ENCODE peak calls at places on chromosomes 7 and 10, in five cellular contexts. T is IMR-90, L is A549, D is astrocyte, F is psoas muscle. V is an unnamed sample.

GRCh38 chr7:66297579-66297978 is 92.4 kb downstream of the TPST1 start:
- DNase-seq in F (no peak), L (no peak), D (no peak), T (no peak), V (no peak)

GRCh38 chr10:68106656-68107055 is 2.6 kb upstream of the MYPN start:
- DNase-seq in T (peak; percentile 95), D (peak; percentile 98), L (no peak), F (no peak), V (no peak)

GRCh38 chr10:10007972-10008371 is 1009.7 kb upstream of the CELF2 start:
- DNase-seq in D (no peak), L (no peak), T (no peak), F (no peak), V (no peak)

GRCh38 chr10:86334515-86335085 is 32.0 kb downstream of the GRID1 start:
- DNase-seq in F (no peak), T (no peak), L (no peak), D (no peak), V (no peak)

GRCh38 chr7:95798401-95798930 is 26.1 kb downstream of the DYNC1I1 start:
- DNase-seq in F (no peak), T (no peak), L (no peak), D (no peak), V (no peak)

GRCh38 chr7:129222064-129222463 is 2.8 kb upstream of the AHCYL2 start:
- DNase-seq in T (no peak), F (no peak), D (no peak), L (no peak), V (no peak)

GRCh38 chr10:59387951-59388431 is 25.6 kb upstream of the FAM13C start:
- DNase-seq in F (no peak), L (peak; percentile 4), T (peak; percentile 90), D (peak; percentile 99), V (no peak)

GRCh38 chr10:15305161-15305560 is 65.9 kb downstream of the FAM171A1 start:
- DNase-seq in T (no peak), L (no peak), D (no peak), F (no peak), V (no peak)

GRCh38 chr10:128530301-128530700 is 404.1 kb upstream of the MKI67 start:
- DNase-seq in F (no peak), D (no peak), T (no peak), L (peak; percentile 9), V (no peak)

GRCh38 chr7:54541941-54542618 is at the start of gene VSTM2A:
- DNase-seq in D (no peak), L (no peak), T (no peak), F (no peak), V (no peak)

GRCh38 chr10:42974693-42975002 is 102.2 kb upstream of the RET start:
- DNase-seq in L (no peak), F (no peak), T (no peak), D (no peak), V (no peak)

DNA sequence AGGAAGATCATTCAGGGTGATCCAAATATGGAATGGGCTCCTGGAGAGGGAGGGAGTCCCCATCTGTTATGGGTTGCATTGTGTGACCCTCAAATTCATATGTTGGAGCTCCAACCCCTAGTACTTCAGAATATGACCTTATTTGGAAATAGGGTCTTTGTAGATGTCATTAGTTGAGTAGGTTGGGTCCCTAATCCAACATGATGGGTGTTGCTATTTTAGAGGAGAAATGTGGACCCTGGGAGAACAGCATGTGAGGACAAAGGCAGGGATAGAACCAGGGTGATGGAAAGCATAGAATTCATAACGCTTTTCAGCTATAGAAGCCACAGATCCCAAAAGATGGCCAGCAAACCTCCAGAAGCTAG is 91.5 kb upstream of the SMNDC1 start:
- DNase-seq in T (no peak), F (no peak), L (no peak), D (no peak), V (no peak)
- TF ChIP-seq CTCF in T (no peak), F (no peak), L (no peak), D (no peak), V (no peak)

GRCh38 chr10:28327494-28327886 is 24.6 kb upstream of the MPP7 start:
- DNase-seq in F (no peak), D (peak; percentile 73), L (no peak), T (peak; percentile 65), V (no peak)

GRCh38 chr10:28326516-28327493 is 23.9 kb upstream of the MPP7 start:
- DNase-seq in T (peak; percentile 63), D (peak; percentile 87), F (no peak), L (no peak), V (no peak)

GRCh38 chr10:28328346-28328745 is 25.5 kb upstream of the MPP7 start:
- DNase-seq in L (no peak), D (peak; percentile 61), T (peak; percentile 42), F (no peak), V (no peak)

GRCh38 chr10:28331821-28332220 is 29.0 kb upstream of the MPP7 start:
- DNase-seq in L (no peak), T (peak; percentile 97), D (peak; percentile 98), F (no peak), V (no peak)

GRCh38 chr10:28332699-28333098 is 29.8 kb upstream of the MPP7 start:
- DNase-seq in T (no peak), F (no peak), L (no peak), D (no peak), V (no peak)
- H3K4me3 ChIP-seq in T (no peak overlapping the region), F (no peak overlapping the region), L (no peak overlapping the region), D (no peak overlapping the region), V (peak overlapping the region; percentile 53)

GRCh38 chr7:150367187-150367510 is 1.5 kb upstream of the REPIN1 start:
- DNase-seq in F (no peak), T (no peak), L (no peak), D (no peak), V (no peak)
- H3K4me1 ChIP-seq in F (peaks cover 46% of the 10 kb centered on the region), T (peaks cover 18% of the 10 kb centered on the region), L (peaks cover 19% of the 10 kb centered on the region), D (peaks cover 29% of the 10 kb centered on the region), V (peaks cover 47% of the 10 kb centered on the region)

GRCh38 chr10:44457259-44457658 is 72.4 kb upstream of the CXCL12 start:
- DNase-seq in F (no peak), L (no peak), T (no peak), D (no peak), V (no peak)
- TF ChIP-seq CTCF in F (no peak), L (no peak), T (peak; percentile 4), D (peak; percentile 7), V (no peak)

GRCh38 chr10:51698473-51699063 is 827 bp downstream of the CSTF2T start:
- DNase-seq in F (no peak), L (no peak), D (no peak), T (no peak), V (no peak)
- H3K4me3 ChIP-seq in F (peak overlapping the region; percentile 94), L (peak overlapping the region; percentile 90), D (peak overlapping the region; percentile 97), T (peak overlapping the region; percentile 80), V (peak overlapping the region; percentile 84)

GRCh38 chr10:102616071-102616770 is 28.1 kb upstream of the TRIM8 start:
- DNase-seq in D (no peak), L (no peak), F (peak; percentile 76), T (no peak), V (no peak)
- H3K4me1 ChIP-seq in D (peaks cover 32% of the 10 kb centered on the region), L (peaks cover 4% of the 10 kb centered on the region), F (peaks cover 75% of the 10 kb centered on the region), T (peaks cover 28% of the 10 kb centered on the region), V (peaks cover 27% of the 10 kb centered on the region)

GRCh38 chr7:141754939-141755338 is 9.0 kb upstream of the TAS2R3 start:
- DNase-seq in T (no peak), F (no peak), L (peak; percentile 33), D (no peak), V (no peak)
- TF ChIP-seq CTCF in T (peak; percentile 38), F (no peak), L (peak; percentile 15), D (peak; percentile 25), V (peak; percentile 32)

GRCh38 chr7:1229334-1229935 is 3.2 kb upstream of the UNCX start:
- DNase-seq in T (no peak), D (no peak), F (no peak), L (no peak), V (no peak)
- H3K4me3 ChIP-seq in T (no peak overlapping the region), D (no peak overlapping the region), F (no peak overlapping the region), L (no peak overlapping the region), V (no peak overlapping the region)

V was measured in CD8-positive, alpha-beta T cell.